ENCODE peak calls at places on chromosomes 16 and 17, in four cellular contexts. One of them, this sample, is unnamed.

GRCh38 chr17:66091440-66092080 is 100.4 kb downstream of the CEP112 start:
- DNase-seq in iPS DF 19.7: no peak
- DNase-seq in hepatic stellate cell: no peak
- DNase-seq in activated CD4-positive, alpha-beta T cell treated with anti-CD3 and anti-CD28 coated beads, Interleukin-2, amount 50 U/mL, for 1 hour: no peak
- DNase-seq in this sample: no peak

GRCh38 chr17:67266496-67266895 is 21.5 kb upstream of the HELZ start:
- DNase-seq in activated CD4-positive, alpha-beta T cell treated with anti-CD3 and anti-CD28 coated beads, Interleukin-2, amount 50 U/mL, for 1 hour: no peak
- DNase-seq in iPS DF 19.7: no peak
- DNase-seq in hepatic stellate cell: no peak
- DNase-seq in this sample: no peak

GRCh38 chr16:88770459-88771293 is 14.3 kb downstream of the PIEZO1 start:
- DNase-seq in hepatic stellate cell: no peak
- DNase-seq in activated CD4-positive, alpha-beta T cell treated with anti-CD3 and anti-CD28 coated beads, Interleukin-2, amount 50 U/mL, for 1 hour: no peak
- DNase-seq in iPS DF 19.7: no peak
- DNase-seq in this sample: no peak

GRCh38 chr17:56593073-56593740 is at the start of gene NOG:
- DNase-seq in activated CD4-positive, alpha-beta T cell treated with anti-CD3 and anti-CD28 coated beads, Interleukin-2, amount 50 U/mL, for 1 hour: peak; percentile 48
- DNase-seq in iPS DF 19.7: no peak
- DNase-seq in hepatic stellate cell: peak; percentile 60
- DNase-seq in this sample: peak; percentile 78

GRCh38 chr17:4362141-4362540 is 4.3 kb downstream of the UBE2G1 start:
- DNase-seq in iPS DF 19.7: no peak
- DNase-seq in hepatic stellate cell: no peak
- DNase-seq in activated CD4-positive, alpha-beta T cell treated with anti-CD3 and anti-CD28 coated beads, Interleukin-2, amount 50 U/mL, for 1 hour: no peak
- DNase-seq in this sample: no peak

GRCh38 chr16:21179126-21179982 is 20.9 kb downstream of the LDAF1 start:
- DNase-seq in iPS DF 19.7: no peak
- DNase-seq in hepatic stellate cell: no peak
- DNase-seq in activated CD4-positive, alpha-beta T cell treated with anti-CD3 and anti-CD28 coated beads, Interleukin-2, amount 50 U/mL, for 1 hour: no peak
- DNase-seq in this sample: no peak

GRCh38 chr16:87945351-87946042 is 5.7 kb upstream of the BANP start:
- DNase-seq in hepatic stellate cell: no peak
- DNase-seq in iPS DF 19.7: no peak
- DNase-seq in activated CD4-positive, alpha-beta T cell treated with anti-CD3 and anti-CD28 coated beads, Interleukin-2, amount 50 U/mL, for 1 hour: no peak
- DNase-seq in this sample: no peak

GRCh38 chr16:86229866-86230656 is 280.3 kb upstream of the FOXF1 start:
- DNase-seq in iPS DF 19.7: no peak
- DNase-seq in activated CD4-positive, alpha-beta T cell treated with anti-CD3 and anti-CD28 coated beads, Interleukin-2, amount 50 U/mL, for 1 hour: no peak
- DNase-seq in hepatic stellate cell: no peak
- DNase-seq in this sample: no peak

GRCh38 chr16:11145821-11146211 is 110.2 kb downstream of the SOCS1 start:
- DNase-seq in hepatic stellate cell: no peak
- DNase-seq in iPS DF 19.7: no peak
- DNase-seq in activated CD4-positive, alpha-beta T cell treated with anti-CD3 and anti-CD28 coated beads, Interleukin-2, amount 50 U/mL, for 1 hour: no peak
- DNase-seq in this sample: no peak

GRCh38 chr17:64190468-64190867 is 60.5 kb upstream of the ERN1 start:
- DNase-seq in iPS DF 19.7: no peak
- DNase-seq in activated CD4-positive, alpha-beta T cell treated with anti-CD3 and anti-CD28 coated beads, Interleukin-2, amount 50 U/mL, for 1 hour: no peak
- DNase-seq in hepatic stellate cell: no peak
- DNase-seq in this sample: no peak

GRCh38 chr16:30472328-30472942 is at the start of gene ITGAL:
- DNase-seq in iPS DF 19.7: no peak
- DNase-seq in activated CD4-positive, alpha-beta T cell treated with anti-CD3 and anti-CD28 coated beads, Interleukin-2, amount 50 U/mL, for 1 hour: peak; percentile 75
- DNase-seq in hepatic stellate cell: no peak
- DNase-seq in this sample: no peak

GRCh38 chr16:69890114-69890890 is 60.8 kb upstream of the CLEC18A start:
- DNase-seq in hepatic stellate cell: peak; percentile 24
- DNase-seq in activated CD4-positive, alpha-beta T cell treated with anti-CD3 and anti-CD28 coated beads, Interleukin-2, amount 50 U/mL, for 1 hour: no peak
- DNase-seq in iPS DF 19.7: peak; percentile 33
- DNase-seq in this sample: peak; percentile 26

GRCh38 chr17:21211825-21212479 is 2.0 kb downstream of the TMEM11 start:
- DNase-seq in activated CD4-positive, alpha-beta T cell treated with anti-CD3 and anti-CD28 coated beads, Interleukin-2, amount 50 U/mL, for 1 hour: no peak
- DNase-seq in hepatic stellate cell: no peak
- DNase-seq in iPS DF 19.7: no peak
- DNase-seq in this sample: no peak

GRCh38 chr17:55343900-55344513 is 77.6 kb downstream of the MMD start:
- DNase-seq in activated CD4-positive, alpha-beta T cell treated with anti-CD3 and anti-CD28 coated beads, Interleukin-2, amount 50 U/mL, for 1 hour: no peak
- DNase-seq in hepatic stellate cell: no peak
- DNase-seq in iPS DF 19.7: no peak
- DNase-seq in this sample: no peak

GRCh38 chr16:2229602-2230250 is 6.3 kb downstream of the E4F1 start:
- DNase-seq in hepatic stellate cell: no peak
- DNase-seq in activated CD4-positive, alpha-beta T cell treated with anti-CD3 and anti-CD28 coated beads, Interleukin-2, amount 50 U/mL, for 1 hour: no peak
- DNase-seq in iPS DF 19.7: no peak
- DNase-seq in this sample: no peak

GRCh38 chr17:77865109-77865611 is 93.3 kb upstream of the TNRC6C start:
- DNase-seq in activated CD4-positive, alpha-beta T cell treated with anti-CD3 and anti-CD28 coated beads, Interleukin-2, amount 50 U/mL, for 1 hour: no peak
- DNase-seq in hepatic stellate cell: no peak
- DNase-seq in iPS DF 19.7: no peak
- DNase-seq in this sample: no peak

GRCh38 chr16:11356573-11357331 is 11.5 kb downstream of the RMI2 start:
- DNase-seq in hepatic stellate cell: peak; percentile 70
- DNase-seq in activated CD4-positive, alpha-beta T cell treated with anti-CD3 and anti-CD28 coated beads, Interleukin-2, amount 50 U/mL, for 1 hour: peak; percentile 52
- DNase-seq in iPS DF 19.7: no peak
- DNase-seq in this sample: peak; percentile 69

GRCh38 chr17:6105608-6106007 is 35.4 kb downstream of the WSCD1 start:
- DNase-seq in iPS DF 19.7: no peak
- DNase-seq in hepatic stellate cell: no peak
- DNase-seq in activated CD4-positive, alpha-beta T cell treated with anti-CD3 and anti-CD28 coated beads, Interleukin-2, amount 50 U/mL, for 1 hour: no peak
- DNase-seq in this sample: no peak

GRCh38 chr17:7959503-7960253 is 27.7 kb downstream of the CNTROB start:
- DNase-seq in iPS DF 19.7: no peak
- DNase-seq in activated CD4-positive, alpha-beta T cell treated with anti-CD3 and anti-CD28 coated beads, Interleukin-2, amount 50 U/mL, for 1 hour: no peak
- DNase-seq in hepatic stellate cell: no peak
- DNase-seq in this sample: no peak

GRCh38 chr16:27234171-27234570 is 30.8 kb downstream of the KDM8 start:
- DNase-seq in hepatic stellate cell: no peak
- DNase-seq in iPS DF 19.7: no peak
- DNase-seq in activated CD4-positive, alpha-beta T cell treated with anti-CD3 and anti-CD28 coated beads, Interleukin-2, amount 50 U/mL, for 1 hour: no peak
- DNase-seq in this sample: no peak